ENCODE peak calls at places on chromosomes 7 and 10, in ten cellular contexts. P is stomach, M is A549, X is SK-N-SH, L is suprapubic skin, Q is sigmoid colon, J is ovary, A is HepG2, F is esophagus muscularis mucosa, C is H1. O is an unnamed sample.

GRCh38 chr10:113857210-113857609 is 2.7 kb downstream of the NHLRC2 start:
- DNase-seq in P (no peak), M (no peak), X (no peak), L (no peak), Q (no peak), J (no peak), A (no peak), F (no peak), C (no peak), O (no peak)

GRCh38 chr10:121553861-121554264 is 44.4 kb downstream of the FGFR2 start:
- DNase-seq in P (peak; percentile 29), M (no peak), X (no peak), L (no peak), Q (no peak), J (no peak), A (no peak), F (no peak), C (no peak), O (peak; percentile 37)

GRCh38 chr7:131027287-131027773 is 293.3 kb upstream of the KLF14 start:
- DNase-seq in P (no peak), M (no peak), X (peak; percentile 65), L (no peak), Q (peak; percentile 75), J (peak; percentile 38), A (no peak), F (no peak), C (no peak), O (no peak)

GRCh38 chr10:79342295-79342761 is 4.9 kb upstream of the PPIF start:
- DNase-seq in P (peak; percentile 76), M (no peak), X (peak; percentile 86), L (no peak), Q (no peak), J (no peak), A (peak; percentile 49), F (no peak), C (no peak), O (no peak)

GRCh38 chr10:43965918-43966570 is 317.4 kb upstream of the ZNF32 start:
- DNase-seq in P (no peak), M (no peak), X (no peak), L (no peak), Q (no peak), J (no peak), A (no peak), F (peak; percentile 70), C (no peak), O (no peak)

GRCh38 chr10:113225903-113226302 is 275.9 kb downstream of the TCF7L2 start:
- DNase-seq in P (no peak), M (no peak), X (no peak), L (no peak), Q (no peak), J (no peak), A (no peak), F (no peak), C (no peak), O (no peak)

GRCh38 chr7:47293884-47294568 is 287.9 kb downstream of the TNS3 start:
- DNase-seq in P (no peak), M (no peak), X (no peak), L (no peak), Q (peak; percentile 92), J (peak; percentile 51), A (no peak), F (no peak), C (no peak), O (peak; percentile 27)

GRCh38 chr10:26839966-26840627 is 20.7 kb downstream of the ABI1 start:
- DNase-seq in P (no peak), M (no peak), X (no peak), L (no peak), Q (no peak), J (no peak), A (no peak), F (no peak), C (no peak), O (no peak)

GRCh38 chr10:24494236-24494635 is 229.5 kb downstream of the ARHGAP21 start:
- DNase-seq in P (no peak), M (no peak), X (no peak), L (no peak), Q (no peak), J (no peak), A (no peak), F (no peak), C (no peak), O (peak; percentile 57)

GRCh38 chr10:14528450-14528849 is 197.7 kb upstream of the FRMD4A start:
- DNase-seq in P (no peak), M (no peak), X (no peak), L (no peak), Q (no peak), J (no peak), A (no peak), F (no peak), C (no peak), O (no peak)

GRCh38 chr10:78579995-78580394 is 488.8 kb upstream of the ZMIZ1 start:
- DNase-seq in P (peak; percentile 32), M (no peak), X (peak; percentile 52), L (no peak), Q (peak; percentile 89), J (peak; percentile 59), A (peak; percentile 30), F (no peak), C (no peak), O (peak; percentile 23)

GRCh38 chr7:8387551-8388256 is 45.7 kb upstream of the NXPH1 start:
- DNase-seq in P (no peak), M (no peak), X (no peak), L (no peak), Q (no peak), J (no peak), A (no peak), F (no peak), C (no peak), O (no peak)

GRCh38 chr10:101354584-101355070 is 662 bp downstream of the BTRC start:
- DNase-seq in P (no peak), M (no peak), X (no peak), L (no peak), Q (no peak), J (no peak), A (no peak), F (no peak), C (no peak), O (no peak)

GRCh38 chr10:69980672-69981071 is 72.0 kb upstream of the MACROH2A2 start:
- DNase-seq in P (no peak), M (no peak), X (no peak), L (no peak), Q (no peak), J (no peak), A (no peak), F (no peak), C (no peak), O (no peak)

GRCh38 chr10:69973678-69974077 is 79.0 kb upstream of the MACROH2A2 start:
- DNase-seq in P (no peak), M (no peak), X (no peak), L (no peak), Q (no peak), J (no peak), A (no peak), F (no peak), C (no peak), O (no peak)

GRCh38 chr10:69974551-69975155 is 78.0 kb upstream of the MACROH2A2 start:
- DNase-seq in P (no peak), M (no peak), X (peak; percentile 73), L (no peak), Q (no peak), J (no peak), A (no peak), F (no peak), C (no peak), O (no peak)

GRCh38 chr10:69979177-69979576 is 73.5 kb upstream of the MACROH2A2 start:
- DNase-seq in P (no peak), M (no peak), X (no peak), L (no peak), Q (no peak), J (no peak), A (no peak), F (no peak), C (no peak), O (no peak)

GRCh38 chr10:69976795-69977546 is 75.7 kb upstream of the MACROH2A2 start:
- DNase-seq in P (no peak), M (no peak), X (no peak), L (no peak), Q (no peak), J (no peak), A (no peak), F (no peak), C (no peak), O (no peak)
- TF ChIP-seq EP300 in P (no peak), M (no peak), X (no peak), L (no peak), Q (no peak), J (no peak), A (no peak), F (no peak), C (no peak), O (no peak)

GRCh38 chr7:129501760-129502707 is at the start of gene SMKR1:
- DNase-seq in P (peak; percentile 88), M (peak; percentile 92), X (peak; percentile 99), L (peak; percentile 82), Q (peak; percentile 71), J (peak; percentile 51), A (no peak), F (no peak), C (no peak), O (peak; percentile 88)
- H3K4me3 ChIP-seq in P (peak within 1 kb of the TSS; percentile 72), M (peak within 1 kb of the TSS; percentile 72), X (peak within 1 kb of the TSS; percentile 73), L (peak within 1 kb of the TSS; percentile 75), Q (peak within 1 kb of the TSS; percentile 60), J (peak within 1 kb of the TSS; percentile 35), A (peak within 1 kb of the TSS; percentile 51), F (peak within 1 kb of the TSS; percentile 59), C (peak within 1 kb of the TSS; percentile 69), O (peak within 1 kb of the TSS; percentile 26)

GRCh38 chr10:107687702-107688101 is 523.2 kb upstream of the SORCS1 start:
- DNase-seq in P (no peak), M (no peak), X (no peak), L (no peak), Q (no peak), J (no peak), A (no peak), F (no peak), C (no peak), O (no peak)
- H3K27ac ChIP-seq in P (no peak overlapping the region), M (no peak overlapping the region), X (no peak overlapping the region), L (no peak overlapping the region), Q (no peak overlapping the region), J (no peak overlapping the region), A (no peak overlapping the region), F (no peak overlapping the region), C (no peak overlapping the region), O (no peak overlapping the region)

GRCh38 chr7:123797673-123798526 is 47.1 kb upstream of the HYAL4 start:
- DNase-seq in P (no peak), M (peak; percentile 7), X (peak; percentile 40), L (no peak), Q (no peak), J (no peak), A (peak; percentile 86), F (no peak), C (peak; percentile 31), O (no peak)
- TF ChIP-seq EP300 in P (no peak), M (no peak), X (no peak), L (no peak), Q (no peak), J (no peak), A (peak; percentile 83), F (no peak), C (no peak), O (no peak)

GRCh38 chr7:11192506-11192905 is 218.8 kb downstream of the PHF14 start:
- DNase-seq in P (no peak), M (no peak), X (no peak), L (no peak), Q (no peak), J (no peak), A (no peak), F (no peak), C (no peak), O (no peak)
- H3K4me3 ChIP-seq in P (peak overlapping the region; percentile 37), M (no peak overlapping the region), X (no peak overlapping the region), L (peak overlapping the region; percentile 29), Q (no peak overlapping the region), J (peak overlapping the region; percentile 22), A (no peak overlapping the region), F (peak overlapping the region; percentile 36), C (peak overlapping the region; percentile 54), O (peak overlapping the region; percentile 37)

GRCh38 chr7:491292-491957 is 28.2 kb downstream of the PDGFA start:
- DNase-seq in P (no peak), M (no peak), X (no peak), L (peak; percentile 54), Q (peak; percentile 36), J (no peak), A (peak; percentile 48), F (no peak), C (no peak), O (no peak)
- H3K27ac ChIP-seq in P (no peak overlapping the region), M (no peak overlapping the region), X (no peak overlapping the region), L (no peak overlapping the region), Q (no peak overlapping the region), J (no peak overlapping the region), A (no peak overlapping the region), F (no peak overlapping the region), C (no peak overlapping the region), O (no peak overlapping the region)